ENCODE peak calls at places on chromosomes 12 and 14, in nine cellular contexts. N is activated naive CD4-positive, alpha-beta T cell; W is HS-5; V is uterus; K is NCI-H1417; Q is cardiac fibroblast; R is C1 segment of cervical spinal cord; X is endodermal cell; Y is NCI-H1105 treated with DMSO at 0.1 percent for 48 hours. O is an unnamed sample.
A peak's percentile ranks its signal among the peaks of the same experiment; 100 is the strongest.

GRCh38 chr14:64232095-64232830 is 61.9 kb downstream of the ESR2 start:
- DNase-seq in N (no peak), W (peak; percentile 69), V (no peak), K (no peak), Q (peak; percentile 95), R (no peak), X (no peak), Y (no peak), O (peak; percentile 73)

GRCh38 chr12:132462778-132463177 is 27.2 kb upstream of the FBRSL1 start:
- DNase-seq in N (no peak), W (no peak), V (no peak), K (no peak), Q (no peak), R (no peak), X (no peak), Y (no peak), O (no peak)

GRCh38 chr12:9811651-9812050 is 15.6 kb upstream of the KLRF1 start:
- DNase-seq in N (no peak), W (no peak), V (no peak), K (no peak), Q (no peak), R (no peak), X (no peak), Y (no peak), O (no peak)

GRCh38 chr14:50800032-50800431 is 30.9 kb downstream of the NIN start:
- DNase-seq in N (no peak), W (no peak), V (no peak), K (no peak), Q (peak; percentile 63), R (no peak), X (no peak), Y (no peak), O (no peak)

GRCh38 chr14:87066221-87066817 is 926.7 kb downstream of the GALC start:
- DNase-seq in N (no peak), W (no peak), V (no peak), K (no peak), Q (no peak), R (no peak), X (no peak), Y (peak; percentile 30), O (no peak)

GRCh38 chr12:93719710-93720109 is 42.5 kb downstream of the CRADD start:
- DNase-seq in N (no peak), W (no peak), V (no peak), K (no peak), Q (no peak), R (no peak), X (no peak), Y (no peak), O (no peak)

GRCh38 chr14:23727566-23728335 is 91.6 kb downstream of the DHRS2 start:
- DNase-seq in N (no peak), W (peak; percentile 28), V (no peak), K (no peak), Q (peak; percentile 56), R (no peak), X (peak; percentile 69), Y (peak; percentile 3), O (peak; percentile 71)

GRCh38 chr14:91372680-91373495 is 44.7 kb downstream of the CCDC88C start:
- DNase-seq in N (no peak), W (no peak), V (no peak), K (peak; percentile 46), Q (no peak), R (no peak), X (no peak), Y (peak; percentile 90), O (no peak)

GRCh38 chr12:74660442-74660841 is 122.8 kb downstream of the ATXN7L3B start:
- DNase-seq in N (no peak), W (no peak), V (no peak), K (no peak), Q (no peak), R (no peak), X (no peak), Y (no peak), O (no peak)

GRCh38 chr12:109310247-109311125 is 1.4 kb upstream of the FOXN4 start:
- DNase-seq in N (no peak), W (no peak), V (no peak), K (peak; percentile 77), Q (no peak), R (no peak), X (peak; percentile 76), Y (peak; percentile 88), O (no peak)

GRCh38 chr12:68281685-68282084 is 28.3 kb upstream of the IL22 start:
- DNase-seq in N (no peak), W (no peak), V (no peak), K (no peak), Q (no peak), R (no peak), X (no peak), Y (no peak), O (no peak)

GRCh38 chr14:90458536-90458935 is 61.7 kb downstream of the CALM1 start:
- DNase-seq in N (no peak), W (no peak), V (no peak), K (no peak), Q (no peak), R (no peak), X (no peak), Y (no peak), O (no peak)

GRCh38 chr12:46933947-46934346 is 108.2 kb upstream of the SLC38A4 start:
- DNase-seq in N (no peak), W (no peak), V (no peak), K (no peak), Q (peak; percentile 80), R (no peak), X (no peak), Y (peak; percentile 41), O (no peak)

GRCh38 chr14:105876829-105877228 is 350.4 kb downstream of the TMEM121 start:
- DNase-seq in N (no peak), W (no peak), V (no peak), K (no peak), Q (no peak), R (no peak), X (peak; percentile 2), Y (no peak), O (no peak)

GRCh38 chr12:64450711-64451486 is 1.0 kb upstream of the TBK1 start:
- DNase-seq in N (no peak), W (no peak), V (no peak), K (peak; percentile 39), Q (peak; percentile 31), R (no peak), X (peak; percentile 76), Y (peak; percentile 30), O (no peak)

GRCh38 chr12:126558810-126559209 is 1493.6 kb downstream of the AACS start:
- DNase-seq in N (no peak), W (no peak), V (no peak), K (no peak), Q (peak; percentile 4), R (no peak), X (no peak), Y (peak; percentile 83), O (no peak)

GRCh38 chr14:92161521-92161920 is 39.8 kb downstream of the CPSF2 start:
- DNase-seq in N (no peak), W (no peak), V (no peak), K (no peak), Q (no peak), R (no peak), X (no peak), Y (no peak), O (no peak)